ENCODE peak calls at places on chromosome 10, in five cellular contexts. P is GM12878, B is K562, J is A549, L is HepG2. I is an unnamed sample.

GRCh38 chr10:31188792-31189406 is 130.1 kb upstream of the ZEB1 start:
- DNase-seq in J (no peak), L (no peak), P (no peak), B (no peak), I (no peak)

GRCh38 chr10:28274475-28274874 is 28.4 kb downstream of the MPP7 start:
- DNase-seq in J (no peak), P (no peak), L (no peak), B (no peak), I (no peak)

GRCh38 chr10:42933454-42934340 is 143.2 kb upstream of the RET start:
- DNase-seq in L (no peak), B (no peak), P (no peak), J (no peak), I (peak; percentile 69)

GRCh38 chr10:14926722-14927416 is 27.0 kb downstream of the DCLRE1C start:
- DNase-seq in J (no peak), P (peak; percentile 74), B (no peak), L (no peak), I (no peak)

GRCh38 chr10:43257210-43258031 is 9.4 kb downstream of the RASGEF1A start:
- DNase-seq in L (no peak), B (peak; percentile 29), J (no peak), P (no peak), I (no peak)

GRCh38 chr10:120477006-120477722 is 20.1 kb downstream of the PLPP4 start:
- DNase-seq in B (no peak), J (no peak), L (no peak), P (no peak), I (no peak)

GRCh38 chr10:74008212-74008731 is 10.4 kb downstream of the VCL start:
- DNase-seq in L (no peak), P (no peak), J (no peak), B (no peak), I (no peak)

GRCh38 chr10:34061846-34062245 is 727.4 kb upstream of the NRP1 start:
- DNase-seq in L (no peak), P (no peak), J (no peak), B (no peak), I (no peak)

GRCh38 chr10:86535057-86535882 is 13.7 kb upstream of the WAPL start:
- DNase-seq in L (peak; percentile 38), P (no peak), B (peak; percentile 86), J (peak; percentile 95), I (peak; percentile 86)

GRCh38 chr10:89404082-89404481 is 10.3 kb upstream of the IFIT5 start:
- DNase-seq in B (no peak), P (no peak), L (no peak), J (no peak), I (no peak)

GRCh38 chr10:59362184-59362966 is at the start of gene FAM13C:
- DNase-seq in J (peak; percentile 7), P (no peak), B (no peak), L (peak; percentile 7), I (peak; percentile 85)

DNA sequence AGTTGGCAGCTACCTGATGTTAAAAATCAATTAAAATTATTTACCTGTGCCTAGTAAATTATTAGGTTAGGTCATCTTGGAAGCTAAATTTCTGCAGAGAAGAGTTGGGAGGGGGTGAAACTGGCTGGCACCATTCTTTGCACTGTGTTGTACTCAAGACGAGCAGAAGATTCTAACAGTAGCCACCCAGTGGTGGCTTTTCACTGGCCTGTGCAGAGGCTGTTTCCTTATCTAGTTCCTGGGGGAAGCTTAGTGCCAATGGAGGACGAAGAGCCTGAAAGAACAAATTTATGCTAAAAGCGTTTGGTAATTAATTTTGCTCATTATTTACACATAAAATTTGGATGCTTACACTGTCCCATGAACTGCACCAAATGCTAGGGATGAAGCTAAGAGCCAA is 595.3 kb downstream of the XPNPEP1 start:
- DNase-seq in P (no peak), L (no peak), J (no peak), B (no peak), I (peak; percentile 8)
- TF ChIP-seq CTCF in P (no peak), L (no peak), J (no peak), B (no peak), I (peak; percentile 13)

GRCh38 chr10:49798275-49798674 is 36.2 kb upstream of the OGDHL start:
- DNase-seq in B (no peak), L (no peak), P (no peak), J (no peak), I (no peak)

DNA sequence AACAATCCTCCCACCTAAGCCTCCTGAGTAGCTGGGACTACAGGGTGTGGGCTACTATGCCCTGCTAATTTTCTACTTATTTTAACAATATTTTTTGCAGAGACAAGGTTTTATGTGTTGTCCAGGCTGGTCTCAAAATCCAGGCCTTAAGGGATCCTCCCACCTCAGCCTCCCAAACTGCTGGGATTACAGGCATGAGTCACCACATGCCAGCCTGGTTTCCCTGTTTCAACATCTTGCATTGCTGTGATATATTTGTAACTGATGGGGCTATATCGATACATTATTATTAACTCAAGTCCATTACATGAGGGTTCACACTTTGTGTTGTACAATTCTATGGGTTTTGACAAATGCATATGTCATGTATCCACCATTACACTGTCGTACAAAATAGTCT is 41.9 kb upstream of the OGDHL start:
- DNase-seq in J (no peak), L (no peak), P (no peak), B (no peak), I (no peak)
- TF ChIP-seq JUNB in J (no peak), L (no peak), P (no peak), B (no peak), I (no peak)

DNA sequence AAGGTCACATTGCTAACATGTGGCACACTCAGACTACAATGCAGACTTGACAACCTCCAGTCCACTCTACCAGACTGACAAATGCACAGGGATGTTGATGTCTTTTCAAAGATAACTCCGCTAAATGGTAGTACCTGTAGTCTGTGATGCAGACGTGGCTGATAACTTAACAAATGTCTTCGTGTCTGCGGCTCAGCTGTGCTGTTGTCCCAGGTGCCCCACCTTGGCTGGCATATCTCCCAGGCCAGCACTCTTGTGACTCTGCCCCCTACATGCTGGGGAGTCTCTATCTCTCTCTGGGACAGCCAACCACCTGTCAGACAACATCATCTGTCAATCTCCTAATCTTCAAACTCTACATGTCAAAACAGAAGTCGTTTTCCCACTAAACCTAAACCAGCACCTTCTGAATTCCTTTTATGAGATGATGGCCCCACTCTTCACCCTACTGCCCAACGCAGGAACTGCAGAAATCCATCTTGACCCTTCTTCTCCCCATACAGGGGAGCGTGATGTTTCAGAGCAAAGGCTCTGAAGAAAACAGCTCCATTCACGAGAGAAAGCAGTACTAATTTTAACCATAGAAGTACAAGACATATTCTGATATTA is 156.4 kb downstream of the USP6NL start:
- DNase-seq in J (no peak), B (no peak), P (no peak), L (no peak), I (peak; percentile 64)
- TF ChIP-seq CTCF in J (no peak), B (peak; percentile 43), P (peak; percentile 25), L (no peak), I (peak; percentile 68)

GRCh38 chr10:129945031-129945430 is 19.0 kb downstream of the EBF3 start:
- DNase-seq in B (no peak), J (no peak), P (no peak), L (no peak), I (no peak)

GRCh38 chr10:129942391-129942790 is 21.7 kb downstream of the EBF3 start:
- DNase-seq in L (no peak), J (no peak), P (no peak), B (no peak), I (no peak)

GRCh38 chr10:129941199-129942018 is 22.7 kb downstream of the EBF3 start:
- DNase-seq in B (no peak), L (no peak), P (no peak), J (no peak), I (no peak)

GRCh38 chr10:129942019-129942277 is 22.1 kb downstream of the EBF3 start:
- DNase-seq in P (no peak), J (no peak), L (no peak), B (no peak), I (no peak)

GRCh38 chr10:129942936-129943724 is 20.9 kb downstream of the EBF3 start:
- DNase-seq in L (no peak), J (no peak), B (no peak), P (no peak), I (no peak)
- TF ChIP-seq JUNB in L (no peak), J (no peak), B (no peak), P (no peak), I (no peak)

GRCh38 chr10:67697646-67698245 is 1.8 kb upstream of the CTNNA3 start:
- DNase-seq in B (peak; percentile 42), P (no peak), J (peak; percentile 58), L (peak; percentile 37), I (peak; percentile 73)
- TF ChIP-seq CTCF in B (peak; percentile 47), P (peak; percentile 59), J (peak; percentile 72), L (peak; percentile 53), I (peak; percentile 68)

GRCh38 chr10:60967260-60967659 is 23.3 kb upstream of the RHOBTB1 start:
- DNase-seq in J (no peak), P (no peak), B (no peak), L (no peak), I (no peak)

GRCh38 chr10:60967854-60968484 is 24.0 kb upstream of the RHOBTB1 start:
- DNase-seq in L (no peak), B (peak; percentile 37), P (no peak), J (no peak), I (no peak)

GRCh38 chr10:60963441-60964256 is 19.7 kb upstream of the RHOBTB1 start:
- DNase-seq in J (no peak), B (no peak), L (peak; percentile 25), P (no peak), I (no peak)

GRCh38 chr10:60962946-60963345 is 19.0 kb upstream of the RHOBTB1 start:
- DNase-seq in B (no peak), P (no peak), L (no peak), J (no peak), I (no peak)

GRCh38 chr10:60964257-60965235 is 20.6 kb upstream of the RHOBTB1 start:
- DNase-seq in J (peak; percentile 65), L (peak; percentile 63), P (no peak), B (peak; percentile 83), I (peak; percentile 83)
- TF ChIP-seq JUNB in J (peak; percentile 97), L (no peak), P (no peak), B (no peak), I (no peak)

GRCh38 chr10:119207713-119208552 is 562 bp downstream of the GRK5 start:
- DNase-seq in P (no peak), B (no peak), L (peak; percentile 65), J (peak; percentile 29), I (peak; percentile 54)

GRCh38 chr10:119209736-119210355 is 2.5 kb downstream of the GRK5 start:
- DNase-seq in P (no peak), L (no peak), J (no peak), B (no peak), I (no peak)

GRCh38 chr10:119207367-119207668 is at the start of gene GRK5:
- DNase-seq in B (peak; percentile 93), L (peak; percentile 90), P (peak; percentile 86), J (peak; percentile 96), I (peak; percentile 94)

GRCh38 chr10:119209050-119209735 is 1.8 kb downstream of the GRK5 start:
- DNase-seq in B (peak; percentile 63), P (no peak), L (peak; percentile 59), J (peak; percentile 67), I (peak; percentile 90)

GRCh38 chr10:119208553-119208940 is 1.2 kb downstream of the GRK5 start:
- DNase-seq in B (no peak), L (no peak), J (no peak), P (no peak), I (no peak)
- TF ChIP-seq CTCF in B (no peak), L (no peak), J (no peak), P (no peak), I (no peak)